ENCODE peak calls at places on chromosomes 16 and 17, in ten cellular contexts. I is nephron progenitor cell, A is transverse colon, K is H7, H is amygdala, C is H9, D is non-pigmented ciliary epithelial cell, T is fibroblast of pulmonary artery, B is left colon, J is NCI-H2081. F is an unnamed sample.

GRCh38 chr17:81492202-81492601 is 20.4 kb downstream of the ACTG1 start:
- DNase-seq in I (no peak), A (no peak), K (no peak), H (no peak), C (no peak), D (no peak), T (no peak), B (no peak), J (no peak), F (no peak)

GRCh38 chr17:63696381-63696961 is 3.5 kb downstream of the LIMD2 start:
- DNase-seq in I (peak), A (peak), K (peak), H (no peak), C (peak), D (no peak), T (peak), B (no peak), J (no peak), F (peak)

GRCh38 chr17:80877095-80877828 is 114.4 kb upstream of the CHMP6 start:
- DNase-seq in I (no peak), A (peak), K (peak), H (no peak), C (no peak), D (no peak), T (no peak), B (peak), J (peak), F (no peak)

GRCh38 chr17:49333806-49334205 is 28.2 kb downstream of the ZNF652 start:
- DNase-seq in I (no peak), A (no peak), K (no peak), H (no peak), C (no peak), D (no peak), T (no peak), B (no peak), J (no peak), F (no peak)

GRCh38 chr17:34647511-34647910 is 68.1 kb downstream of the TMEM132E start:
- DNase-seq in I (no peak), A (no peak), K (no peak), H (no peak), C (no peak), D (no peak), T (no peak), B (no peak), J (no peak), F (peak)

GRCh38 chr16:19284207-19284606 is 1.3 kb upstream of the CLEC19A start:
- DNase-seq in I (no peak), A (no peak), K (no peak), H (peak), C (no peak), D (no peak), T (no peak), B (peak), J (no peak), F (no peak)

GRCh38 chr16:81745704-81746558 is 33.2 kb upstream of the PLCG2 start:
- DNase-seq in I (peak), A (peak), K (peak), H (peak), C (peak), D (no peak), T (peak), B (peak), J (no peak), F (peak)

GRCh38 chr16:53043462-53043861 is 9.2 kb downstream of the CHD9NB start:
- DNase-seq in I (no peak), A (peak), K (no peak), H (no peak), C (no peak), D (no peak), T (no peak), B (peak), J (no peak), F (no peak)

GRCh38 chr16:81522141-81522701 is 77.6 kb downstream of the CMIP start:
- DNase-seq in I (no peak), A (no peak), K (peak), H (no peak), C (peak), D (no peak), T (no peak), B (no peak), J (no peak), F (peak)

GRCh38 chr16:31471875-31472558 is at the start of gene TGFB1I1:
- DNase-seq in I (peak), A (peak), K (peak), H (no peak), C (peak), D (no peak), T (peak), B (peak), J (no peak), F (peak)

GRCh38 chr16:24838554-24839266 is 7.1 kb upstream of the SLC5A11 start:
- DNase-seq in I (no peak), A (peak), K (no peak), H (peak), C (no peak), D (no peak), T (peak), B (no peak), J (no peak), F (peak)

GRCh38 chr16:76650579-76650978 is 373.4 kb downstream of the CNTNAP4 start:
- DNase-seq in I (no peak), A (no peak), K (no peak), H (no peak), C (no peak), D (no peak), T (no peak), B (no peak), J (no peak), F (no peak)

GRCh38 chr16:56288019-56288418 is 96.7 kb downstream of the GNAO1 start:
- DNase-seq in I (no peak), A (no peak), K (no peak), H (no peak), C (no peak), D (no peak), T (no peak), B (no peak), J (peak), F (no peak)

GRCh38 chr17:28306954-28307401 is 12.0 kb upstream of the TMEM97 start:
- DNase-seq in I (no peak), A (no peak), K (peak), H (no peak), C (peak), D (no peak), T (no peak), B (no peak), J (no peak), F (no peak)

GRCh38 chr17:13367154-13367553 is 234.6 kb downstream of the HS3ST3A1 start:
- DNase-seq in I (no peak), A (no peak), K (no peak), H (no peak), C (no peak), D (no peak), T (peak), B (no peak), J (no peak), F (no peak)

GRCh38 chr16:50640391-50640790 is 40.7 kb downstream of the SNX20 start:
- DNase-seq in I (no peak), A (no peak), K (no peak), H (no peak), C (no peak), D (no peak), T (no peak), B (no peak), J (no peak), F (no peak)

GRCh38 chr17:77875881-77876509 is 82.5 kb upstream of the TNRC6C start:
- DNase-seq in I (no peak), A (no peak), K (no peak), H (no peak), C (no peak), D (no peak), T (no peak), B (no peak), J (no peak), F (peak)

GRCh38 chr16:56715128-56715527 is 14.8 kb upstream of the NUP93 start:
- DNase-seq in I (no peak), A (no peak), K (no peak), H (no peak), C (no peak), D (no peak), T (no peak), B (no peak), J (no peak), F (peak)

GRCh38 chr16:14015948-14016347 is 55.2 kb upstream of the MRTFB start:
- DNase-seq in I (no peak), A (no peak), K (no peak), H (no peak), C (no peak), D (peak), T (peak), B (no peak), J (no peak), F (no peak)

GRCh38 chr17:6676802-6677157 is 25.2 kb downstream of the C17orf100 start:
- DNase-seq in I (no peak), A (no peak), K (no peak), H (no peak), C (no peak), D (no peak), T (no peak), B (no peak), J (no peak), F (no peak)

GRCh38 chr16:86289304-86289703 is 221.0 kb upstream of the FOXF1 start:
- DNase-seq in I (no peak), A (no peak), K (no peak), H (no peak), C (no peak), D (no peak), T (no peak), B (no peak), J (no peak), F (no peak)

GRCh38 chr17:48546187-48546923 is 1.4 kb upstream of the HOXB2 start:
- DNase-seq in I (peak), A (no peak), K (peak), H (no peak), C (peak), D (no peak), T (no peak), B (peak), J (no peak), F (peak)

GRCh38 chr17:69712801-69713311 is 298.4 kb downstream of the MAP2K6 start:
- DNase-seq in I (no peak), A (no peak), K (no peak), H (no peak), C (no peak), D (no peak), T (no peak), B (no peak), J (no peak), F (no peak)

GRCh38 chr17:40433551-40434384 is 9.5 kb upstream of the IGFBP4 start:
- DNase-seq in I (peak), A (no peak), K (peak), H (no peak), C (peak), D (no peak), T (peak), B (no peak), J (no peak), F (peak)

GRCh38 chr16:53827741-53828140 is 123.8 kb downstream of the FTO start:
- DNase-seq in I (no peak), A (no peak), K (no peak), H (no peak), C (no peak), D (no peak), T (peak), B (no peak), J (no peak), F (no peak)

GRCh38 chr17:44108440-44109311 is 14.8 kb downstream of the HDAC5 start:
- DNase-seq in I (no peak), A (peak), K (no peak), H (no peak), C (no peak), D (peak), T (peak), B (peak), J (no peak), F (no peak)

GRCh38 chr16:87569601-87570559 is 32.4 kb upstream of the JPH3 start:
- DNase-seq in I (no peak), A (no peak), K (no peak), H (no peak), C (no peak), D (no peak), T (no peak), B (no peak), J (no peak), F (no peak)

GRCh38 chr16:3575491-3575890 is 1.7 kb downstream of the NLRC3 start:
- DNase-seq in I (no peak), A (no peak), K (peak), H (no peak), C (no peak), D (no peak), T (no peak), B (no peak), J (no peak), F (no peak)

F was measured in erythroblast.